ENCODE peak calls at places on chromosomes 1 and 21, in five cellular contexts. Y, N, T, G and S are unnamed samples.

GRCh38 chr1:25469177-25469576 is 38.5 kb downstream of the MACO1 start:
- DNase-seq in Y (no peak), N (peak), T (no peak), G (no peak), S (no peak)

GRCh38 chr21:42463861-42464515 is 32.0 kb downstream of the RSPH1 start:
- DNase-seq in Y (peak), N (peak), T (no peak), G (no peak), S (no peak)

GRCh38 chr1:44049839-44050238 is 18.6 kb upstream of the SLC6A9 start:
- DNase-seq in Y (no peak), N (peak), T (peak), G (no peak), S (no peak)

GRCh38 chr1:179510038-179510437 is 65.7 kb downstream of the NPHS2 start:
- DNase-seq in Y (no peak), N (no peak), T (no peak), G (no peak), S (no peak)

GRCh38 chr1:64920936-64921589 is 45.3 kb downstream of the JAK1 start:
- DNase-seq in Y (no peak), N (peak), T (no peak), G (no peak), S (no peak)

GRCh38 chr1:25797939-25798338 is 2.1 kb upstream of the SELENON start:
- DNase-seq in Y (no peak), N (peak), T (no peak), G (peak), S (no peak)

GRCh38 chr1:226525750-226526149 is 22.8 kb upstream of the STUM start:
- DNase-seq in Y (no peak), N (no peak), T (no peak), G (no peak), S (no peak)

GRCh38 chr1:235972316-235973090 is 92.4 kb downstream of the NID1 start:
- DNase-seq in Y (no peak), N (peak), T (no peak), G (no peak), S (no peak)

GRCh38 chr1:23553206-23553895 is 6.0 kb downstream of the ID3 start:
- DNase-seq in Y (no peak), N (no peak), T (no peak), G (no peak), S (no peak)

GRCh38 chr1:172451002-172451443 is 7.2 kb upstream of the PIGC start:
- DNase-seq in Y (no peak), N (peak), T (peak), G (no peak), S (no peak)

GRCh38 chr21:38306833-38307232 is 50.0 kb downstream of the KCNJ15 start:
- DNase-seq in Y (no peak), N (peak), T (no peak), G (no peak), S (no peak)

GRCh38 chr1:206890125-206890637 is 7.1 kb upstream of the IL24 start:
- DNase-seq in Y (no peak), N (peak), T (no peak), G (no peak), S (no peak)

GRCh38 chr1:245537992-245538391 is 383.2 kb downstream of the KIF26B start:
- DNase-seq in Y (no peak), N (peak), T (no peak), G (no peak), S (no peak)

GRCh38 chr21:14707265-14708020 is 161.3 kb upstream of the SAMSN1 start:
- DNase-seq in Y (no peak), N (no peak), T (no peak), G (no peak), S (no peak)

GRCh38 chr1:116508984-116509980 is 61.5 kb downstream of the CD58 start:
- DNase-seq in Y (no peak), N (peak), T (peak), G (no peak), S (peak)

GRCh38 chr1:221141606-221142285 is 262.5 kb downstream of the HLX start:
- DNase-seq in Y (no peak), N (no peak), T (no peak), G (no peak), S (no peak)

GRCh38 chr1:32071758-32072621 is 749 bp upstream of the TMEM39B start:
- DNase-seq in Y (no peak), N (peak), T (peak), G (no peak), S (no peak)

GRCh38 chr1:178093958-178094751 is at the start of gene RASAL2:
- DNase-seq in Y (peak), N (peak), T (no peak), G (peak), S (no peak)

GRCh38 chr1:181011301-181012202 is 11.1 kb downstream of the STX6 start:
- DNase-seq in Y (no peak), N (no peak), T (no peak), G (no peak), S (no peak)

GRCh38 chr1:212621043-212621829 is 12.7 kb downstream of the ATF3 start:
- DNase-seq in Y (no peak), N (no peak), T (no peak), G (no peak), S (no peak)

GRCh38 chr1:205852969-205853368 is 3.0 kb upstream of the PM20D1 start:
- DNase-seq in Y (no peak), N (no peak), T (no peak), G (no peak), S (no peak)

GRCh38 chr1:64483711-64484454 is 14.0 kb downstream of the CACHD1 start:
- DNase-seq in Y (no peak), N (no peak), T (no peak), G (no peak), S (no peak)

GRCh38 chr1:222889445-222889844 is 74.6 kb downstream of the DISP1 start:
- DNase-seq in Y (no peak), N (peak), T (no peak), G (no peak), S (no peak)

GRCh38 chr1:235841938-235842545 is 24.7 kb downstream of the LYST start:
- DNase-seq in Y (no peak), N (no peak), T (no peak), G (no peak), S (no peak)

GRCh38 chr1:236853916-236854601 is 59.0 kb downstream of the MTR start:
- DNase-seq in Y (no peak), N (peak), T (no peak), G (no peak), S (no peak)

GRCh38 chr1:71592646-71593274 is 511.9 kb upstream of the ZRANB2 start:
- DNase-seq in Y (no peak), N (peak), T (no peak), G (no peak), S (no peak)
- H3K4me3 ChIP-seq in Y (no peak), N (no peak), T (no peak), G (no peak), S (no peak)

DNA sequence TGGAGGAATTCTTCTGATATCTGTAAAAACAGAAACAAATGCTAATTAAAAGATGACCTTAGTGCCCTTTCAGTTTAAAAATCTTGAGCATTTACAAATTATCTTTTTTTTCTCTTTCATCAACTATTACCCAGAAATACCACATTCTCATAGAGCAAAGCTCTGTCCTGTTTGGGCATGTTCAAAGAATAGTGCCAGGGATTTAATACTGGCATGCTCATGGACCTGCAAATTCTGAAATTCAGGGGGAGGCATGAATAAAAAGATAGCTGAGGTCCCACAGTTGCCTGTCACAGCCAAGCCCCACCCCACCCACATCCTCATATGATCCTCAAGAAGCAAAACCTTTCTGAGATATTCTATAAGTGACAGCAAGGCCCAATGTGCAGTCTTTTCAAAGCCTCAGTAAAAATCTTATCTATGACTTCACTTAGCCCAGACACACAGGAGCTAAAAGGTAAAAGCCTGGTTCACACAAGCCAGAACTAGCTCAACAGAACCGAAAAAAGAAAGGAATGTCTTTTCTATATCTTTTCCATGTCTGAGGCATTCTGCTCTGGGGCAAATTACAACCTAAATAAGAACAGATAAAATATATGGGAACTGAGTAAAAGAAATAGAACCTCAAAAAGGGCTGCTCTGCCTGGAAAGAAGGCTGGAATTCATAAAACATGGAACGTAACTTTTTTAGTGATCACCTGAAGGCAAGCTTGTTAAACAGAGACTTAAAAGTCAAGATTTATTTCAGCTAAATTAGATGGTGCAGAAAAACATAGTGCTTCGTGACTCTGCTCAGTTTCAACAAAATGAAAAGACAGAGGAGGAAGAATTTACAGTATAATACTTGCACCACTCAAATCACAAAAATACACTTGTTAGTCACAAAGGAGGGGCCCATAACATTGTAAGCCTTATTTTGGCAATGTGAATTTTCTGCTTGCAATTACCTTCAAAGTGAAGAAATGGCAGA is 11.0 kb downstream of the WLS start:
- DNase-seq in Y (no peak), N (no peak), T (no peak), G (no peak), S (no peak)
- TF ChIP-seq CTCF in Y (no peak), N (no peak), T (no peak), G (no peak), S (no peak)

DNA sequence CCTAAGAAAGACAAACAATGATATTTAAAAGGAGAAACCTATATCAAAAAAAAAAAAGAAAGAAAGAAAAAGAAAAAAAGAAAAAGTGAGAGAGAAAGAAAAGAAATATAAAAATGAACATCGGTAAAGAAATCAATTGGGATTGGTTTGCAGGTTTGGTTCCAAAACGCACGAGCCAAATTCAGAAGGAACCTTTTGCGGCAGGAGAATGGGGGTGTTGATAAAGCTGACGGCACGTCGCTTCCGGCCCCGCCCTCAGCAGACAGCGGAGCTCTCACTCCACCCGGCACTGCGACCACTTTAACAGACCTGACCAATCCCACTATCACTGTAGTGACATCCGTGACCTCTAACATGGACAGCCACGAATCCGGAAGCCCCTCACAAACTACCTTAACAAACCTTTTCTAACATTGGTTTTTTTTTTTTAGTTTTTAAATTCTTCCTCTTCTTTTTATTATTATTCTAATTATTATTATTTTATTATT is 11.7 kb downstream of the LHX9 start:
- DNase-seq in Y (no peak), N (no peak), T (no peak), G (no peak), S (no peak)
- H3K4me3 ChIP-seq in Y (no peak), N (peak), T (peak), G (no peak), S (peak)

DNA sequence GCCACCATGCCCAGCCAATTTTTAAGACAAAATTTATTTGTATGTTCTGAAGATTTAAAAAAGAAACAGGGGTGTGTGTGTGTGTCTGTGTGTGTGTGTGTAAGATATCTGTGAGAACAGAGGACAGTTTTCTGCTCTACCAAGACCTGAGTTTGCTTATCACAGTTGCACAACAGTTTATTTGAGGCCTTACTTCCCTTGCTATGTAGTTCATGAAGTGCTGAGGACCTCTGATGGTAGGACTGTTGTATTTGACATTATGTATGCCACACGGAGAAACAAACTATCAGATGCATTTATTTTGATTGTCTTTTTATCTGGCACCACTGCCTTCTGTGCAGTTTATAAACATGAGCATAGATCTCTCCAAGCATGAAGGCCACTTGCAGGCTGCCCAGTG is 355.2 kb downstream of the PBX1 start:
- DNase-seq in Y (no peak), N (peak), T (no peak), G (no peak), S (no peak)
- TF ChIP-seq CTCF in Y (peak), N (peak), T (no peak), G (no peak), S (peak)